ENCODE peak calls at places on chromosomes 16 and 17, in nine cellular contexts. K, H, X, E, W, V, I, J and Z are unnamed samples.

GRCh38 chr16:30778549-30779244 is 8.3 kb downstream of the ZNF629 start:
- DNase-seq in K (peak), H (no peak), X (no peak), E (no peak), W (no peak), V (no peak), I (no peak), J (no peak), Z (no peak)

GRCh38 chr17:63406689-63407330 is 39.3 kb downstream of the CYB561 start:
- DNase-seq in K (peak), H (peak), X (peak), E (peak), W (no peak), V (peak), I (peak), J (peak), Z (peak)

GRCh38 chr16:24273511-24273910 is 17.4 kb downstream of the CACNG3 start:
- DNase-seq in K (peak), H (no peak), X (no peak), E (no peak), W (no peak), V (no peak), I (no peak), J (no peak), Z (no peak)

GRCh38 chr16:88905563-88905962 is 39.1 kb upstream of the PABPN1L start:
- DNase-seq in K (no peak), H (no peak), X (no peak), E (no peak), W (no peak), V (peak), I (no peak), J (no peak), Z (no peak)

GRCh38 chr17:81419333-81419885 is 24.2 kb downstream of the BAHCC1 start:
- DNase-seq in K (peak), H (no peak), X (peak), E (no peak), W (no peak), V (peak), I (no peak), J (peak), Z (peak)

GRCh38 chr16:87129771-87130170 is 187.4 kb downstream of the C16orf95 start:
- DNase-seq in K (peak), H (no peak), X (no peak), E (no peak), W (no peak), V (no peak), I (no peak), J (no peak), Z (no peak)

GRCh38 chr17:73643846-73644144 is 450 bp downstream of the SDK2 start:
- DNase-seq in K (no peak), H (no peak), X (no peak), E (no peak), W (no peak), V (no peak), I (no peak), J (no peak), Z (no peak)

GRCh38 chr17:30995347-30995746 is 24.5 kb downstream of the RNF135 start:
- DNase-seq in K (peak), H (no peak), X (no peak), E (no peak), W (no peak), V (no peak), I (no peak), J (no peak), Z (no peak)

GRCh38 chr17:28874750-28875149 is 19.9 kb downstream of the ERAL1 start:
- DNase-seq in K (no peak), H (no peak), X (no peak), E (no peak), W (no peak), V (no peak), I (no peak), J (no peak), Z (no peak)

GRCh38 chr17:65593092-65593869 is 31.8 kb upstream of the AXIN2 start:
- DNase-seq in K (no peak), H (no peak), X (no peak), E (no peak), W (no peak), V (no peak), I (no peak), J (no peak), Z (no peak)

GRCh38 chr16:2586241-2586640 is 48.4 kb downstream of the PDPK1 start:
- DNase-seq in K (no peak), H (no peak), X (no peak), E (no peak), W (no peak), V (no peak), I (no peak), J (no peak), Z (no peak)

GRCh38 chr17:36720131-36720530 is 118.7 kb downstream of the MRM1 start:
- DNase-seq in K (no peak), H (no peak), X (no peak), E (no peak), W (no peak), V (no peak), I (no peak), J (no peak), Z (no peak)

GRCh38 chr16:66382966-66383299 is 16.4 kb downstream of the CDH5 start:
- DNase-seq in K (peak), H (no peak), X (no peak), E (no peak), W (no peak), V (peak), I (no peak), J (no peak), Z (no peak)

GRCh38 chr17:20159406-20160075 is 150.4 kb downstream of the SPECC1 start:
- DNase-seq in K (no peak), H (no peak), X (no peak), E (no peak), W (no peak), V (no peak), I (no peak), J (no peak), Z (no peak)

GRCh38 chr17:56047321-56047720 is 106.0 kb upstream of the ANKFN1 start:
- DNase-seq in K (no peak), H (no peak), X (peak), E (no peak), W (no peak), V (no peak), I (no peak), J (no peak), Z (no peak)

GRCh38 chr16:88530858-88531203 is 39.4 kb upstream of the ZC3H18 start:
- DNase-seq in K (no peak), H (no peak), X (no peak), E (no peak), W (no peak), V (no peak), I (no peak), J (no peak), Z (no peak)

GRCh38 chr16:84482001-84482891 is 22.2 kb downstream of the MEAK7 start:
- DNase-seq in K (no peak), H (no peak), X (no peak), E (no peak), W (no peak), V (no peak), I (no peak), J (no peak), Z (peak)

GRCh38 chr17:850828-851759 is 68.9 kb downstream of the MRM3 start:
- DNase-seq in K (peak), H (no peak), X (no peak), E (no peak), W (no peak), V (no peak), I (no peak), J (no peak), Z (no peak)

GRCh38 chr17:55334285-55334684 is 69.5 kb downstream of the HLF start:
- DNase-seq in K (no peak), H (no peak), X (no peak), E (no peak), W (no peak), V (no peak), I (no peak), J (no peak), Z (no peak)

GRCh38 chr16:1580956-1581355 is 30.9 kb downstream of the IFT140 start:
- DNase-seq in K (no peak), H (no peak), X (peak), E (no peak), W (no peak), V (no peak), I (no peak), J (no peak), Z (no peak)

GRCh38 chr16:52470601-52471000 is 76.3 kb downstream of the TOX3 start:
- DNase-seq in K (no peak), H (no peak), X (peak), E (no peak), W (no peak), V (no peak), I (no peak), J (peak), Z (no peak)

GRCh38 chr17:47210105-47210504 is 957 bp downstream of the MYL4 start:
- DNase-seq in K (no peak), H (no peak), X (no peak), E (no peak), W (no peak), V (no peak), I (no peak), J (no peak), Z (no peak)

GRCh38 chr17:73419051-73419450 is 107.2 kb upstream of the CDC42EP4 start:
- DNase-seq in K (no peak), H (no peak), X (no peak), E (no peak), W (no peak), V (no peak), I (no peak), J (no peak), Z (no peak)